ENCODE peak calls at places on chromosomes 11 and 22, in five cellular contexts. G is fibroblast of lung; V is naive thymus-derived CD4-positive, alpha-beta T cell; A is breast epithelium; J is CD8-positive, alpha-beta memory T cell. E is an unnamed sample. For H3K36me3, the result is how much of the 10 kb centered on the place peaks cover.

GRCh38 chr11:108589136-108589535 is 4.4 kb downstream of the EXPH5 start:
- DNase-seq in G (no peak), A (no peak), V (no peak), J (no peak), E (no peak)

GRCh38 chr11:32829157-32829679 is 509 bp upstream of the PRRG4 start:
- DNase-seq in G (no peak), J (no peak), A (no peak), V (no peak), E (no peak)

GRCh38 chr11:47998733-47999359 is 18.5 kb downstream of the PTPRJ start:
- DNase-seq in A (no peak), J (no peak), G (no peak), V (no peak), E (no peak)

GRCh38 chr11:27718346-27718852 is 18.1 kb upstream of the BDNF start:
- DNase-seq in V (no peak), J (no peak), A (no peak), G (peak), E (no peak)

GRCh38 chr11:47148274-47148673 is 28.4 kb downstream of the ARFGAP2 start:
- DNase-seq in V (no peak), A (no peak), J (no peak), G (no peak), E (no peak)

GRCh38 chr11:1073261-1073724 is 1.4 kb upstream of the MUC2 start:
- DNase-seq in A (peak), J (no peak), G (peak), V (no peak), E (peak)

GRCh38 chr11:94283678-94284077 is 20.7 kb upstream of the IZUMO1R start:
- DNase-seq in V (no peak), J (no peak), G (no peak), A (no peak), E (no peak)

GRCh38 chr11:28169816-28170215 is 61.6 kb downstream of the METTL15 start:
- DNase-seq in J (no peak), V (no peak), A (no peak), G (no peak), E (no peak)

GRCh38 chr11:1838077-1838425 is 730 bp upstream of the TNNI2 start:
- DNase-seq in J (no peak), A (no peak), G (no peak), V (no peak), E (no peak)

GRCh38 chr11:112962854-112963367 is 1.7 kb downstream of the NCAM1 start:
- DNase-seq in V (no peak), A (no peak), G (peak), J (no peak), E (peak)

GRCh38 chr11:107752508-107752907 is 40.7 kb upstream of the SLN start:
- DNase-seq in G (no peak), J (no peak), V (no peak), A (no peak), E (no peak)

GRCh38 chr11:118971646-118972045 is at the start of gene FOXR1:
- DNase-seq in A (no peak), V (no peak), J (no peak), G (no peak), E (no peak)

GRCh38 chr22:28505416-28506156 is 174.1 kb downstream of the TTC28 start:
- DNase-seq in A (no peak), G (no peak), J (no peak), V (no peak), E (no peak)

GRCh38 chr11:84871116-84871515 is 756.0 kb downstream of the DLG2 start:
- DNase-seq in G (no peak), V (no peak), A (no peak), J (no peak), E (no peak)

GRCh38 chr11:66637557-66638176 is 836 bp upstream of the RBM4 start:
- DNase-seq in J (no peak), V (no peak), A (no peak), G (no peak), E (no peak)

GRCh38 chr11:90392692-90393091 is 169.8 kb upstream of the CHORDC1 start:
- DNase-seq in V (no peak), A (no peak), G (no peak), J (no peak), E (no peak)

GRCh38 chr22:26656896-26657851 is at the start of gene MIAT:
- DNase-seq in J (peak), G (no peak), V (peak), A (no peak), E (no peak)

GRCh38 chr22:37428649-37429586 is 1.6 kb upstream of the ELFN2 start:
- DNase-seq in V (peak), J (peak), A (no peak), G (peak), E (peak)

GRCh38 chr11:95585071-95585751 is 204.4 kb downstream of the FAM76B start:
- DNase-seq in A (no peak), G (peak), J (no peak), V (no peak), E (no peak)

GRCh38 chr22:32994921-32995320 is 63.3 kb downstream of the SYN3 start:
- DNase-seq in V (no peak), J (no peak), G (no peak), A (no peak), E (no peak)

GRCh38 chr11:2206291-2206690 is 34.7 kb upstream of the TH start:
- DNase-seq in G (no peak), A (peak), J (no peak), V (no peak), E (peak)

GRCh38 chr11:57802411-57802810 is 40.8 kb downstream of the CTNND1 start:
- DNase-seq in J (no peak), G (no peak), V (no peak), A (no peak), E (no peak)
- H3K36me3 ChIP-seq in J (under half), G (under half), V (under half), A (under half), E (half or more)

DNA sequence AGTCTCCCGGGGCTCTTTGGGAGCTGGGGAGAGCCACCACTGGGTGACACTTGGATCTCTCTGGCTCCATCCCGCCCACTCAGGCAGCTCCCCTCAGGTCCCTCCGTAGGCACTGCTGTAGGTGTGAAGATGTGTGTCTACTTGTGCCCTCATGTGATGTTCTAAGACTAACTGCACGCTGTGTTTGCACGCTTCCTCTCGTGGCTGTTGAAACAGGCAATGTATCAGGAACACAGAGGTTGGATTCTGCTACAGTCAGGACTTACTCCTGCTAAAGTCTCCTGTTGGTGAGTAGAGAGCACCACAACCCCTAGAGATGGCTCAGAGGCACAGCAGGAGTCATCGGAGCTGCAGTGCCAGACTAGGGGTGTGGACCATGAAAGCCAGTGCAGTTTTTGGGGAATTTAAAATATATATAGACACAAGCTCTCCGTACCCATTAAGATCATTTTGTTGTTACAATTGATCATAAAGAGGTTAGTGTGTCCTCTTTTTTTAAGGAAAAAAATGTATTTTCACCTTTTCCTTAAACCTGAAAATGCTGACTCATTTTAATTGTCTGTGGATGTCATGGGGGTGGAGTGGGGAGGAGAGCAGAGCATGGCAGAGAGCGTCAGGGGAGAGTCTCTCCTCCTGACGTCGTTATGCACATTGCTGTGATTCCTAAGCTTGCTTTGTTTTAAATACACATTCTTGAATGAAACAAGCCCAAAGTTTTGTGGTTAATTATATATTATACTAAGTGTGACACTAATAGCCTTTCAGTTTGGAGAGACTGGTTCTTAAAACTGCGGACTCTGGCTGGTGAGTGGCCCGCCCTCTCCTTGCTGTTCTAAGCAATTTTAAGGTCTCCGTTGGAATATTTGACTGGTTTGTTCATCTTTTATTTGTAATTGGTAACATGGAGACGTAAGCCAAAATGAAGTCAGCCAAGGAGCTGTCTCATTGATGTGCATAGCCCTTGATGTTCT is 16.2 kb upstream of the CTTN start:
- DNase-seq in J (no peak), A (no peak), G (peak), V (no peak), E (no peak)
- H3K36me3 ChIP-seq in J (under half), A (under half), G (under half), V (half or more), E (half or more)

DNA sequence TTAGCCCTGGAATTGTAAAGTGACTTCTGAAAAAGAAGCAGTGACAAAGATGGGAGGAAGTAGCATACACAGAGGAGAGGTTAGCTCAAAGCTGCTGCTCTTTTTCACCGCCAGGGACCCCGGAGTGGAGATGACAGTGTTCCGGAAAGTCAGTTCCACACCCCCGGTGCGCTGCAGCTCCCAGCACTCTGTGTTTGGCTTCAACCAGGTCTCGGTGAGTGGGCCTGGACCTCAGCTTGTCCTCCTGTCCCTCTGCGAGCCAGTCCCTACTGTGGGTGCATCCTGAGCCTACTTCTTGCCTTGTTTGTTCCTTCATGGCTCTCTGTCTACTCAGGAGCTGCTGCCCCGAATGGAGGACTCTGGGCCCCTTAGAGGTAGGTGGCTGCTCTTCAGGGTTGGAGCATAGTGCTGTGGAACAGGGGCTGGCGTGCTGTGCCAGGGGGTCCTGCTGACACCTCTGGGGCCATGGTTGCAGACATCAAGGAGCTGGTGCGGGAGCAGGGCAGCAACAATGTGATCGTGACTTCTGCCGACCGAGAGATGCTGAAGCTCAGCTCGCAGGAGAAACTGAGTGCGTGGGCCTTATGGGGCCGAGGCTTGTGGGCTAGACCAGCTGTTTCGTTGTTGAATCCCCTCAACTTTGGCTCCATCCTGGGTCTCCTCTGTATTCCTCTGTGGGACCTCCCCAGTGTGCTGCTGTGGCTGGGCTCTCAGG is 1.7 kb downstream of the PCNX3 start:
- DNase-seq in J (no peak), G (no peak), A (no peak), V (no peak), E (no peak)
- H3K36me3 ChIP-seq in J (under half), G (under half), A (under half), V (half or more), E (half or more)

GRCh38 chr22:30298005-30298701 is 8.8 kb upstream of the CASTOR1 start:
- DNase-seq in A (peak), J (no peak), V (no peak), G (no peak), E (no peak)

GRCh38 chr22:30296324-30296723 is 7.0 kb upstream of the CASTOR1 start:
- DNase-seq in G (no peak), J (no peak), V (peak), A (no peak), E (no peak)

GRCh38 chr22:30296851-30297250 is 7.5 kb upstream of the CASTOR1 start:
- DNase-seq in A (no peak), J (no peak), G (no peak), V (no peak), E (no peak)

GRCh38 chr22:30295576-30295975 is 6.3 kb upstream of the CASTOR1 start:
- DNase-seq in G (no peak), A (no peak), V (no peak), J (no peak), E (no peak)

GRCh38 chr22:30297276-30298004 is 8.1 kb upstream of the CASTOR1 start:
- DNase-seq in A (no peak), V (no peak), J (no peak), G (no peak), E (no peak)
- H3K36me3 ChIP-seq in A (under half), V (half or more), J (half or more), G (under half), E (half or more)

GRCh38 chr22:38732251-38732815 is 23.5 kb downstream of the SUN2 start:
- DNase-seq in A (no peak), G (no peak), J (no peak), V (no peak), E (no peak)
- H3K36me3 ChIP-seq in A (under half), G (under half), J (half or more), V (half or more), E (half or more)

DNA sequence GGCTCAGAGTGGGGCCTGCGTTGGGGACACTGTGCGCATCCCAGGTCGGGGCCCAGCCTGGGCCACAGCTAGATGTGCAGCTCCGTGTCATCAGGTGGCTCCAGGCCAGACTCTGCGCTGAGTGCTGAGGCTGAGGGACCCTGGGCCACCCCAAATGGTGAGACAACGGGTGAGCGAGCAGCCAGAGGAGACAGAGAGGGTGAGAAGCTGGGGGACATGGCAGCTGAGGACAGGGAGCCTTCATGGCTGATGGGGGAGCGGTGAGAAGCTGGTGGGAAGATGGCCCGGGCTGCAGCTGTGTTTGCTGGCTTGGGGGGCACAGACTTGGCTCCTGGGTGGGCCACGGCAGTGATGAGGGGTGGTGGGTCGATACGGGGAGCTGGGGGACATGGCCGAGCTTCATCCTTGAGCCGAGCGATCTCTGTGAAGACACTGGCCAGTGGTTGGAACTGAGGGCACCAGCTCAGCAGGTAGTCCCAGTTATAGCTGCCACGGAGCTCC is 2.5 kb upstream of the TPP1 start:
- DNase-seq in G (no peak), J (no peak), A (no peak), V (no peak), E (no peak)
- H3K36me3 ChIP-seq in G (under half), J (under half), A (under half), V (under half), E (under half)

DNA sequence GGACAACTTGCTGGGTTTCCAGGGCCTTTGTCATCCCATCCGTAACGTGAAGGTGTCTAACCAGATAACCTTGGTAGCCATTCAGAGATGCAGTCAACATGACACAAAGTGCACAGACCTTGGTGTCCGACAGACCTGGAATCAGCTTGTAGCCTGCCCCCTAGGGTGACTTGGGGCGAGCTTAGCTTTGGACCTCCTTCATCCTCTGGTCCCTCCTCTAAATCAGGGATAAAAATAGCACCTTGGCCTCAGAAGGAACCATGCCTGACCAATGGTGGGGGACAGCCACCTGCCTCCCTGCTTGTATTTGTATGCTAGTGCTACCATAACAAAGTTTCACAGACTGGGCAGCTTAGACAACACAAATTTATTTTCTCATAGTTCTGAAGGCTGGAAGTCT is 3.7 kb downstream of the SNRPD3 start:
- DNase-seq in A (no peak), J (no peak), G (no peak), V (no peak), E (no peak)
- H3K36me3 ChIP-seq in A (under half), J (under half), G (under half), V (half or more), E (under half)

GRCh38 chr22:20573176-20573829 is 65.9 kb downstream of the MED15 start:
- DNase-seq in V (no peak), A (no peak), J (no peak), G (no peak), E (no peak)
- H3K36me3 ChIP-seq in V (half or more), A (under half), J (half or more), G (under half), E (half or more)

DNA sequence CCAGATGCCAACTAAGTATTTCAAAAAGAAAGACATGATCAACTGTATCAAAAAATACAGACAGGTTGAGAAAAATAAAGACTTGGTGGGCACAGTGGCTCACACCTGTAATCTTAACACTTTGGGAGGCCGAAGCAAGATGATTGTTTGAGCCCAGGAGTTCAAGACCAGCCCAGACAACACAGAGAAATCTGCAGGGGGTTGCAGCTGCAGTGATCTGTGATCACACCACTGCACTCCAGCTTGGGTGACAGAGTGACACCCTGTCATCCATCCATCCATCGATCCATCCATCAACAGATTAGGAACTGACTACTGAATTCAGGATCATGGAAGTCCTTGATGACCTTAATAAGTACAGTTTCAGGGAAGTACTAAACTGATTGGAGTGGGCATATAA is 65.0 kb upstream of the RPS13 start:
- DNase-seq in G (no peak), J (no peak), V (no peak), A (no peak), E (no peak)
- H3K36me3 ChIP-seq in G (under half), J (under half), V (under half), A (under half), E (under half)

GRCh38 chr11:13271060-13271693 is 6.4 kb upstream of the BMAL1 start:
- DNase-seq in G (no peak), V (no peak), J (no peak), A (no peak), E (no peak)
- H3K36me3 ChIP-seq in G (under half), V (under half), J (under half), A (under half), E (under half)

E was measured in left ventricle myocardium inferior.